ENCODE peak calls at places on chromosomes 2 and 18, in six cellular contexts. O is body of pancreas, P is astrocyte of the cerebellum, Y is AG04449, D is testis, N is brain microvascular endothelial cell. U is an unnamed sample.

GRCh38 chr2:189412330-189412953 is 28.8 kb upstream of the WDR75 start:
- DNase-seq in O (peak), P (peak), Y (no peak), D (peak), N (no peak), U (no peak)

GRCh38 chr2:169891593-169892298 is 64.5 kb downstream of the UBR3 start:
- DNase-seq in O (no peak), P (no peak), Y (no peak), D (no peak), N (peak), U (no peak)

GRCh38 chr2:13821255-13821880 is 811.1 kb upstream of the LRATD1 start:
- DNase-seq in O (no peak), P (peak), Y (peak), D (no peak), N (peak), U (no peak)

GRCh38 chr2:189124175-189124574 is 55.4 kb downstream of the COL5A2 start:
- DNase-seq in O (no peak), P (no peak), Y (no peak), D (no peak), N (no peak), U (peak)

GRCh38 chr2:76861708-76862107 is 660.5 kb downstream of the LRRTM4 start:
- DNase-seq in O (no peak), P (peak), Y (no peak), D (no peak), N (peak), U (no peak)

GRCh38 chr18:1011342-1011741 is 106.7 kb downstream of the ADCYAP1 start:
- DNase-seq in O (no peak), P (no peak), Y (no peak), D (no peak), N (no peak), U (no peak)

GRCh38 chr2:127293386-127293757 is 572 bp downstream of the ERCC3 start:
- DNase-seq in O (peak), P (no peak), Y (no peak), D (no peak), N (no peak), U (no peak)

GRCh38 chr18:36544036-36544725 is 246.7 kb downstream of the FHOD3 start:
- DNase-seq in O (no peak), P (peak), Y (no peak), D (no peak), N (no peak), U (no peak)

GRCh38 chr2:239360421-239361310 is 40.2 kb downstream of the HDAC4 start:
- DNase-seq in O (no peak), P (no peak), Y (no peak), D (no peak), N (no peak), U (no peak)

GRCh38 chr2:120109186-120110061 is 96.5 kb downstream of the EPB41L5 start:
- DNase-seq in O (no peak), P (peak), Y (no peak), D (no peak), N (peak), U (no peak)

GRCh38 chr2:120869036-120869435 is 133.4 kb downstream of the GLI2 start:
- DNase-seq in O (no peak), P (no peak), Y (no peak), D (no peak), N (no peak), U (no peak)

GRCh38 chr2:40131061-40131704 is 320.7 kb downstream of the SLC8A1 start:
- DNase-seq in O (no peak), P (no peak), Y (no peak), D (no peak), N (no peak), U (no peak)

GRCh38 chr2:158034198-158034831 is 67.4 kb upstream of the UPP2 start:
- DNase-seq in O (peak), P (peak), Y (no peak), D (peak), N (peak), U (peak)

GRCh38 chr2:164061129-164061746 is 325.4 kb upstream of the FIGN start:
- DNase-seq in O (peak), P (peak), Y (no peak), D (peak), N (peak), U (no peak)

GRCh38 chr2:165471349-165471975 is 2.0 kb downstream of the CSRNP3 start:
- DNase-seq in O (no peak), P (no peak), Y (no peak), D (no peak), N (no peak), U (no peak)

GRCh38 chr18:33459612-33460011 is 19.1 kb upstream of the CCDC178 start:
- DNase-seq in O (no peak), P (no peak), Y (no peak), D (no peak), N (no peak), U (no peak)

GRCh38 chr18:60331890-60332289 is 40.7 kb downstream of the MC4R start:
- DNase-seq in O (no peak), P (no peak), Y (no peak), D (no peak), N (no peak), U (no peak)

GRCh38 chr2:26088038-26088643 is 54.3 kb downstream of the RAB10 start:
- DNase-seq in O (no peak), P (peak), Y (no peak), D (no peak), N (peak), U (no peak)

GRCh38 chr2:85772841-85773491 is 19.2 kb downstream of the ATOH8 start:
- DNase-seq in O (no peak), P (no peak), Y (no peak), D (no peak), N (no peak), U (no peak)

GRCh38 chr2:121335294-121336290 is 50.6 kb upstream of the TFCP2L1 start:
- DNase-seq in O (peak), P (no peak), Y (no peak), D (no peak), N (no peak), U (no peak)

GRCh38 chr18:833197-833596 is 21.2 kb upstream of the YES1 start:
- DNase-seq in O (no peak), P (no peak), Y (no peak), D (no peak), N (no peak), U (no peak)

GRCh38 chr2:118632921-118633320 is 214.5 kb downstream of the EN1 start:
- DNase-seq in O (no peak), P (no peak), Y (no peak), D (no peak), N (no peak), U (no peak)

GRCh38 chr2:75765798-75766197 is 55.1 kb upstream of the GCFC2 start:
- DNase-seq in O (no peak), P (no peak), Y (no peak), D (no peak), N (no peak), U (no peak)

GRCh38 chr2:191839918-191840804 is 6.7 kb downstream of the CAVIN2 start:
- DNase-seq in O (no peak), P (no peak), Y (no peak), D (no peak), N (no peak), U (no peak)
- TF ChIP-seq CTCF in O (peak), P (no peak), Y (no peak), D (no peak), N (no peak), U (no peak)

DNA sequence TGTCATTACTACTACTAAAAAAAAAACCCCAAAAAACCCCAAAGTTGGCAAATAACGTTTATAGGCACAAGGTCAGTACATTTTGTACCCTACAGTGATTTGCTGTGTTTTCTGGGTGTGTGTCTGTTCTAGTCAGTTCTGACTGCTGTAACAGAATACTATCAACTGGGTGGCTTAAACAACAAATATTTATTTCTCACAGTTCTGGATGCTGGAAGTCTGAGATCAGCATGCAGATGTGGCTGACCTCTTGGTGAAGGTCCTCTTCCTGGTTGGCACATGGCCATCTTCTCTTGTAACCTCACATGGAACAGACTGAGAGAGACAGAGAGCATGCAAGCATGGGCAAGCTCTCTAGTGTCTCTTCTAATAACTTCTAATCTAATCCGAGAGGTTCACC is 103.1 kb downstream of the CERS6 start:
- DNase-seq in O (peak), P (no peak), Y (no peak), D (peak), N (no peak), U (no peak)
- H3K4me3 ChIP-seq in O (no peak), P (no peak), Y (no peak), D (no peak), N (no peak), U (no peak)

GRCh38 chr2:20722592-20722991 is 55.6 kb downstream of the GDF7 start:
- DNase-seq in O (no peak), P (no peak), Y (no peak), D (no peak), N (no peak), U (no peak)
- TF ChIP-seq CTCF in O (no peak), P (no peak), Y (no peak), D (no peak), N (no peak), U (no peak)

GRCh38 chr2:42102606-42103450 is 55.0 kb downstream of the PKDCC start:
- DNase-seq in O (peak), P (no peak), Y (no peak), D (peak), N (peak), U (no peak)
- H3K4me3 ChIP-seq in O (no peak), P (no peak), Y (no peak), D (peak), N (peak), U (no peak)

GRCh38 chr18:78501251-78501650 is 478.4 kb upstream of the SALL3 start:
- DNase-seq in O (no peak), P (no peak), Y (no peak), D (no peak), N (no peak), U (no peak)

GRCh38 chr18:78507217-78507616 is 472.4 kb upstream of the SALL3 start:
- DNase-seq in O (no peak), P (no peak), Y (no peak), D (no peak), N (no peak), U (no peak)

GRCh38 chr18:78510636-78511035 is 469.0 kb upstream of the SALL3 start:
- DNase-seq in O (no peak), P (no peak), Y (no peak), D (no peak), N (no peak), U (no peak)

GRCh38 chr18:78503129-78503528 is 476.5 kb upstream of the SALL3 start:
- DNase-seq in O (no peak), P (no peak), Y (no peak), D (no peak), N (no peak), U (no peak)

DNA sequence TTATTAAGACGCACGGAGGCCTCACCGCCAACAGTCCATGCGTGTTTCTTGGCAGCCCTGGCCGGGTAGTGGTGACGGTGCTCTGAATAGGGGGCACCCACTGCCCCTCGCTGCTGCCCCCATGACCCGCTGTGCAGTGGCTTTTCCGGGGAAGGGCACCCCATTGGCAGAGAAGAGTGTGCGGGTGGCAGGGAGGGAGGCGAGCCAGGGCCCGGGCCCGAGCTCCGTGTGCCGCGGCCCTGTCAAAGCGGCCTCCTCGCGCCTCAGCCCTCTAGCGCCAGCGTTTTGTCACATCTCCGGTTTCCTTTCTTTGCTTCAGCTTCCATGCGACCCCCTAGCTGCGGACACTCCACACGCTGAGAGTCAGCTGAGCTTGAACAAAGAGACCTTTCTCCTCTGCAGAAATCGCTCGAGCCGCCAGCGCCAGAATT is 473.6 kb upstream of the SALL3 start:
- DNase-seq in O (no peak), P (no peak), Y (no peak), D (no peak), N (no peak), U (no peak)
- TF ChIP-seq CTCF in O (no peak), P (no peak), Y (no peak), D (no peak), N (no peak), U (no peak)

DNA sequence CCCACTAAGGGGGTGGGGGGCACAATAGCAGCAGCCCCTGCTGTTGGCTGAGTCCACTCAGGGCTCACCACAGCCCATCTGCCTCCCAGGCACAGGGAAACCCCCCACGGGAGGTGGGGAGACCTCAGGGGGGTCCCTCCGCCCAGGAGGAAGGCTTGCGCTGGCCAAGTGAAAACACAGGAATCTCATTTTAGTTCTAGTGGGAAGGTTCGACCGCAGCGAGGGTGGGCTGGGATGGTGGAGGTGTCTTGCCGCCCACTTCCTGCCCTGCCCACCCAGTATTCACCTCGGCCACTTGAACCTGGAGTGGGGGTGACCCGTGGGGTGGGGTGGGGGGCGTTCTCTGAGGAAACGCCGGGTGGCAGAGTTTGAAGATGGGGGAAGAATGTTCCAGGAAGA is 6.9 kb upstream of the BOK start:
- DNase-seq in O (no peak), P (no peak), Y (no peak), D (no peak), N (no peak), U (no peak)
- H3K4me3 ChIP-seq in O (no peak), P (no peak), Y (no peak), D (no peak), N (no peak), U (no peak)

GRCh38 chr18:5066380-5066977 is 130.6 kb downstream of the AKAIN1 start:
- DNase-seq in O (no peak), P (no peak), Y (no peak), D (peak), N (no peak), U (no peak)
- TF ChIP-seq CTCF in O (no peak), P (peak), Y (no peak), D (no peak), N (no peak), U (peak)

GRCh38 chr18:3595282-3596273 is 145.6 kb downstream of the TGIF1 start:
- DNase-seq in O (no peak), P (peak), Y (peak), D (no peak), N (peak), U (peak)

GRCh38 chr18:3594760-3595241 is 144.8 kb downstream of the TGIF1 start:
- DNase-seq in O (peak), P (no peak), Y (no peak), D (peak), N (peak), U (no peak)

GRCh38 chr18:3592864-3593263 is 142.9 kb downstream of the TGIF1 start:
- DNase-seq in O (no peak), P (no peak), Y (no peak), D (no peak), N (no peak), U (no peak)

GRCh38 chr18:3593381-3593903 is 143.5 kb downstream of the TGIF1 start:
- DNase-seq in O (no peak), P (peak), Y (peak), D (peak), N (peak), U (peak)

GRCh38 chr18:3593904-3594759 is 144.2 kb downstream of the TGIF1 start:
- DNase-seq in O (peak), P (peak), Y (peak), D (peak), N (peak), U (peak)
- H3K4me3 ChIP-seq in O (no peak), P (peak), Y (peak), D (peak), N (peak), U (peak)

DNA sequence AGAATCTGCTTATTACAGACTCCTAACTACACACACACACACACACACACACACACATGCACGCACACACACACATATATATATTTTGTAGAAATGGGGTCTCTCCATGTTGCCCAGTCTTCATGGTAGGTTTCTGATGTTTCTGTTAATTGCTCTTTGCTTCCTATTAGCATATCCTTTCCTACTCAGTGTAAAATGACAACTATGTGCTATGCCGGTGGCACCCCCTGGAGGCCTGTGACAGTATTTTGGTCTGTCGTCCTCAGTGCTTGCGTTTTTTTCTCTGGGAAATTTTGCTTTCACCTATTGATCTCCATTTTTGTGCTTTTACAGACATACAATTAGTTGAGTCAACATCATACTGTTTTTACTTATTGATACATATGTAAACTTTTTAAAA is 322.1 kb downstream of the LRRTM1 start:
- DNase-seq in O (no peak), P (no peak), Y (no peak), D (no peak), N (no peak), U (no peak)
- TF ChIP-seq CTCF in O (no peak), P (peak), Y (no peak), D (no peak), N (peak), U (peak)

DNA sequence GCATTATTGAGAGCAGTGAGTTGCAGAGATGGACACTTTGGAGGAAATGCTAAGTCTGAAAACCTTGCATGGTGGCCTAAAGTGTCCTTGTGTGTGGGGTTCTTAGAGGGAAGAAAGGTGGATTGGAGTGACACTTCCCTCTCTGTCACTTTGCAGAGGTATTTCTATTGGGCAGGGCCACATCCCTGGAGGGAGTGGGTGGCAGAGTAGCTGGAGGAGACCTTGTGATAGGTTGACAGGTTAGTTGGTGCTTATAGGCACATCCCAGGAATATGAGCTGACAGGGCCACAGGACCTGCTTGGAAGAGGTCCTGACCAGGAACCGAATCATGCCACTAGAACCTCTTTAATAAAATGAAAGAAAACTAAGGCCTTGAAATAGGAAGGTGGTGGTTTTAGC is 972 bp upstream of the IGFBP5 start:
- DNase-seq in O (no peak), P (no peak), Y (no peak), D (no peak), N (no peak), U (no peak)
- H3K4me3 ChIP-seq in O (no peak), P (no peak), Y (no peak), D (no peak), N (no peak), U (no peak)

U was measured in kidney epithelial cell.